ENCODE peak calls at places on chromosomes 3 and 15, in six cellular contexts. F, J, Q, N, W and H are unnamed samples.

GRCh38 chr15:68401496-68402431 is 30.2 kb downstream of the ITGA11 start:
- DNase-seq in F (no peak), J (no peak), Q (no peak), N (no peak), W (no peak), H (no peak)

GRCh38 chr3:38003817-38004414 is 13.3 kb downstream of the VILL start:
- DNase-seq in F (no peak), J (no peak), Q (no peak), N (no peak), W (no peak), H (no peak)

GRCh38 chr3:69189487-69189886 is 67.1 kb upstream of the LMOD3 start:
- DNase-seq in F (no peak), J (no peak), Q (no peak), N (no peak), W (no peak), H (no peak)

GRCh38 chr3:49610881-49611280 is 56.6 kb downstream of the BSN start:
- DNase-seq in F (no peak), J (peak; percentile 24), Q (no peak), N (no peak), W (no peak), H (no peak)

GRCh38 chr3:79012946-79013362 is 754.8 kb downstream of the ROBO1 start:
- DNase-seq in F (no peak), J (no peak), Q (no peak), N (no peak), W (no peak), H (no peak)

GRCh38 chr3:73558399-73559075 is 66.2 kb downstream of the PDZRN3 start:
- DNase-seq in F (no peak), J (no peak), Q (no peak), N (no peak), W (no peak), H (no peak)

GRCh38 chr3:10303105-10303504 is 10.4 kb upstream of the GHRL start:
- DNase-seq in F (no peak), J (no peak), Q (no peak), N (no peak), W (no peak), H (no peak)

GRCh38 chr15:40847225-40847961 is 3.5 kb downstream of the SPINT1 start:
- DNase-seq in F (no peak), J (peak; percentile 72), Q (no peak), N (peak; percentile 57), W (peak; percentile 51), H (peak; percentile 96)

GRCh38 chr3:8387591-8387990 is 114.0 kb upstream of the LMCD1 start:
- DNase-seq in F (no peak), J (no peak), Q (no peak), N (no peak), W (no peak), H (no peak)

GRCh38 chr15:56693761-56694160 is 39.5 kb downstream of the ZNF280D start:
- DNase-seq in F (no peak), J (no peak), Q (no peak), N (no peak), W (no peak), H (no peak)

GRCh38 chr15:100772478-100773378 is 106.9 kb upstream of the ALDH1A3 start:
- DNase-seq in F (no peak), J (no peak), Q (no peak), N (no peak), W (peak; percentile 73), H (no peak)

GRCh38 chr15:49242820-49243219 is 72.8 kb downstream of the GALK2 start:
- DNase-seq in F (no peak), J (no peak), Q (no peak), N (no peak), W (no peak), H (no peak)

GRCh38 chr3:129123314-129124060 is 1.9 kb upstream of the RAB43 start:
- DNase-seq in F (no peak), J (peak; percentile 84), Q (no peak), N (no peak), W (no peak), H (no peak)

GRCh38 chr3:17045705-17046104 is 160.9 kb downstream of the PLCL2 start:
- DNase-seq in F (no peak), J (no peak), Q (no peak), N (no peak), W (no peak), H (no peak)

GRCh38 chr3:125072310-125072709 is 16.5 kb upstream of the HEG1 start:
- DNase-seq in F (no peak), J (no peak), Q (no peak), N (no peak), W (no peak), H (no peak)

GRCh38 chr3:141151439-141151838 is 80.2 kb upstream of the PXYLP1 start:
- DNase-seq in F (no peak), J (no peak), Q (no peak), N (no peak), W (no peak), H (no peak)

GRCh38 chr3:15180042-15180611 is 25.9 kb upstream of the CAPN7 start:
- DNase-seq in F (no peak), J (no peak), Q (no peak), N (peak; percentile 40), W (no peak), H (no peak)

GRCh38 chr3:16441306-16441898 is 72.1 kb downstream of the RFTN1 start:
- DNase-seq in F (no peak), J (no peak), Q (no peak), N (no peak), W (peak; percentile 36), H (no peak)

GRCh38 chr3:181855825-181856224 is 144.1 kb downstream of the SOX2 start:
- DNase-seq in F (no peak), J (no peak), Q (no peak), N (no peak), W (no peak), H (no peak)

GRCh38 chr3:138395865-138396751 is 38.3 kb upstream of the ESYT3 start:
- DNase-seq in F (no peak), J (no peak), Q (no peak), N (no peak), W (no peak), H (no peak)

GRCh38 chr3:132002039-132002438 is 32.8 kb downstream of the CPNE4 start:
- DNase-seq in F (no peak), J (no peak), Q (no peak), N (no peak), W (no peak), H (no peak)

GRCh38 chr15:27045796-27046195 is 74.8 kb downstream of the GABRG3 start:
- DNase-seq in F (no peak), J (no peak), Q (no peak), N (no peak), W (no peak), H (no peak)
- TF ChIP-seq JUND in F (no peak), J (no peak), Q (no peak), N (no peak), W (no peak), H (no peak)

GRCh38 chr3:126135056-126135397 is 45.4 kb downstream of the ALDH1L1 start:
- DNase-seq in F (no peak), J (no peak), Q (no peak), N (no peak), W (peak; percentile 5), H (no peak)
- TF ChIP-seq JUND in F (no peak), J (no peak), Q (no peak), N (no peak), W (no peak), H (no peak)

GRCh38 chr3:154430014-154430413 is at the start of gene GPR149:
- DNase-seq in F (peak; percentile 23), J (no peak), Q (no peak), N (no peak), W (peak; percentile 8), H (peak; percentile 35)
- TF ChIP-seq JUND in F (no peak), J (no peak), Q (peak; percentile 70), N (no peak), W (no peak), H (no peak)

DNA sequence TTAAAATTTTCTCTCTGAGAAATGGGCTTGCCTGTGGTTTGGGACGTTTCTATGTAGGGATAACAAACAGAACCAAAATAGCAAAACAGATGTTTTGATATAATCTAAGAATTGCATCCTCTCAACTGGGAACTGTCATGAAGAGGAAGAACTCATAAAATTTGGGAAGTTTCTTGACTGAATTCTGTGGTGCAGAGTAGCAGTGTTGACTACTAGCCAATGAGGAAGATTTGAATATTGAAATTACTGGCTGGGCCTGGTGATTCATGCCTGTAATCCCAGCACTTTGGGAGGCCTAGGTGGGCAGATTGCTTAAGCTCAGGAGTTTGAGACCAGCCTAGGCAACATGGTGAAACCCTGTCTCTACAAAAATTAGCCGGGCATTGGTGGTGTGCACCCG is 42.2 kb downstream of the ZNF609 start:
- DNase-seq in F (no peak), J (no peak), Q (no peak), N (no peak), W (no peak), H (no peak)
- TF ChIP-seq JUND in F (no peak), J (no peak), Q (no peak), N (no peak), W (no peak), H (no peak)